ENCODE peak calls at places on chromosomes 4 and X, in eight cellular contexts. P, V, Q, U, E, Y, O and J are unnamed samples. For H3K4me1 and H3K27me3, the result is how much of the 10 kb centered on the place peaks cover.

GRCh38 chr4:157687971-157688370 is 467.4 kb downstream of the GRIA2 start:
- DNase-seq in U (no peak), O (no peak), Y (no peak), V (no peak), Q (no peak), E (no peak), P (no peak), J (no peak)

GRCh38 chr4:16199132-16199531 is 27.1 kb downstream of the TAPT1 start:
- DNase-seq in Y (no peak), V (no peak), P (no peak), Q (no peak), O (no peak), U (peak), E (peak), J (no peak)

GRCh38 chr4:6548201-6548881 is 26.6 kb upstream of the MAN2B2 start:
- DNase-seq in U (no peak), Q (no peak), Y (no peak), O (no peak), E (no peak), P (no peak), V (no peak), J (no peak)

GRCh38 chrX:101550825-101551767 is 749 bp downstream of the ARMCX1 start:
- DNase-seq in Q (peak), V (peak), U (peak), O (peak), Y (peak), E (no peak), P (peak), J (no peak)

GRCh38 chrX:128781506-128781905 is 729.3 kb upstream of the ACTRT1 start:
- DNase-seq in P (no peak), E (peak), O (no peak), Y (peak), U (no peak), V (peak), Q (no peak), J (peak)

GRCh38 chrX:123975180-123975579 is 13.7 kb downstream of the STAG2 start:
- DNase-seq in P (no peak), U (peak), Q (no peak), V (no peak), O (no peak), E (no peak), Y (peak), J (no peak)

GRCh38 chr4:147707892-147708672 is 23.8 kb upstream of the ARHGAP10 start:
- DNase-seq in P (no peak), U (no peak), O (no peak), Y (peak), E (peak), Q (no peak), V (peak), J (peak)

GRCh38 chr4:74133786-74134499 is 24.0 kb upstream of the MTHFD2L start:
- DNase-seq in U (peak), E (peak), P (peak), V (peak), Q (peak), Y (peak), O (peak), J (peak)

GRCh38 chr4:173494013-173494970 is 35.7 kb downstream of the HAND2 start:
- DNase-seq in P (peak), Y (peak), Q (peak), O (peak), U (peak), V (peak), E (peak), J (peak)

GRCh38 chrX:3960952-3961351 is 247.5 kb upstream of the PRKX start:
- DNase-seq in Y (no peak), E (no peak), U (no peak), O (no peak), Q (no peak), P (no peak), V (no peak), J (no peak)

GRCh38 chr4:42452823-42453222 is 55.5 kb downstream of the SHISA3 start:
- DNase-seq in U (no peak), E (no peak), Y (peak), V (no peak), Q (no peak), O (no peak), P (no peak), J (no peak)

GRCh38 chr4:127997534-127998388 is 32.6 kb downstream of the ABHD18 start:
- DNase-seq in Y (peak), V (no peak), U (peak), O (no peak), E (peak), P (no peak), Q (no peak), J (no peak)

GRCh38 chr4:76993787-76994641 is 44.5 kb downstream of the SEPTIN11 start:
- DNase-seq in P (no peak), O (no peak), U (no peak), Q (no peak), V (no peak), Y (peak), E (peak), J (peak)

GRCh38 chrX:47226071-47226470 is 6.7 kb upstream of the USP11 start:
- DNase-seq in Q (no peak), V (no peak), E (no peak), P (no peak), Y (no peak), O (peak), U (no peak), J (no peak)

GRCh38 chr4:48262926-48263325 is 6.7 kb downstream of the TEC start:
- DNase-seq in U (peak), V (no peak), O (no peak), P (no peak), Q (no peak), Y (peak), E (no peak), J (no peak)

GRCh38 chr4:47478799-47479198 is 6.3 kb upstream of the ATP10D start:
- DNase-seq in E (no peak), O (no peak), Y (no peak), Q (no peak), V (no peak), U (no peak), P (no peak), J (no peak)

GRCh38 chr4:5051692-5052423 is 578 bp downstream of the STK32B start:
- DNase-seq in V (no peak), U (peak), Q (peak), O (no peak), Y (no peak), E (no peak), P (peak), J (no peak)

GRCh38 chr4:76384052-76384451 is 36.9 kb downstream of the CCDC158 start:
- DNase-seq in Y (no peak), E (no peak), V (no peak), U (no peak), O (no peak), Q (no peak), P (no peak), J (no peak)

GRCh38 chr4:74320559-74321118 is 12.4 kb downstream of the EPGN start:
- DNase-seq in V (peak), E (peak), U (peak), Y (peak), O (peak), Q (no peak), P (no peak), J (peak)

GRCh38 chr4:124318292-124318691 is 394.2 kb downstream of the ANKRD50 start:
- DNase-seq in P (no peak), E (no peak), O (no peak), U (no peak), Q (no peak), Y (no peak), V (no peak), J (no peak)

GRCh38 chr4:127049506-127049905 is 583.3 kb upstream of the INTU start:
- DNase-seq in Q (no peak), U (peak), V (no peak), Y (no peak), E (no peak), O (no peak), P (no peak), J (no peak)

GRCh38 chrX:9467751-9468150 is 2.9 kb downstream of the TBL1X start:
- DNase-seq in O (no peak), Q (no peak), P (no peak), Y (no peak), E (no peak), V (no peak), U (no peak), J (no peak)

GRCh38 chrX:148695362-148695761 is 194.9 kb downstream of the AFF2 start:
- DNase-seq in V (no peak), O (no peak), Q (no peak), E (no peak), P (no peak), U (no peak), Y (no peak), J (no peak)

GRCh38 chrX:38166478-38167083 is 54.1 kb downstream of the SRPX start:
- DNase-seq in P (no peak), E (peak), V (peak), Q (no peak), Y (peak), U (no peak), O (no peak), J (peak)

GRCh38 chr4:109398928-109399327 is 34.7 kb upstream of the SEC24B start:
- DNase-seq in P (no peak), Q (no peak), V (no peak), U (no peak), O (no peak), Y (no peak), E (no peak), J (no peak)

GRCh38 chr4:38266616-38267015 is 306.4 kb downstream of the PTTG2 start:
- DNase-seq in Y (no peak), Q (no peak), P (no peak), V (peak), U (peak), O (no peak), E (no peak), J (no peak)

GRCh38 chrX:13469963-13470679 is 99.3 kb upstream of the EGFL6 start:
- DNase-seq in Y (no peak), P (no peak), U (peak), Q (no peak), O (no peak), V (no peak), E (no peak), J (no peak)

GRCh38 chr4:77821775-77822174 is 2.6 kb upstream of the CNOT6L start:
- DNase-seq in Q (no peak), O (no peak), P (no peak), U (no peak), Y (peak), V (no peak), E (peak), J (peak)

GRCh38 chr4:73978886-73979285 is 2.9 kb downstream of the PF4 start:
- DNase-seq in U (peak), Y (no peak), V (no peak), E (no peak), P (no peak), Q (no peak), O (no peak), J (no peak)

GRCh38 chr4:89307446-89308160 is at the start of gene GPRIN3:
- DNase-seq in V (peak), O (peak), P (peak), Y (peak), E (peak), Q (peak), U (peak), J (peak)

DNA sequence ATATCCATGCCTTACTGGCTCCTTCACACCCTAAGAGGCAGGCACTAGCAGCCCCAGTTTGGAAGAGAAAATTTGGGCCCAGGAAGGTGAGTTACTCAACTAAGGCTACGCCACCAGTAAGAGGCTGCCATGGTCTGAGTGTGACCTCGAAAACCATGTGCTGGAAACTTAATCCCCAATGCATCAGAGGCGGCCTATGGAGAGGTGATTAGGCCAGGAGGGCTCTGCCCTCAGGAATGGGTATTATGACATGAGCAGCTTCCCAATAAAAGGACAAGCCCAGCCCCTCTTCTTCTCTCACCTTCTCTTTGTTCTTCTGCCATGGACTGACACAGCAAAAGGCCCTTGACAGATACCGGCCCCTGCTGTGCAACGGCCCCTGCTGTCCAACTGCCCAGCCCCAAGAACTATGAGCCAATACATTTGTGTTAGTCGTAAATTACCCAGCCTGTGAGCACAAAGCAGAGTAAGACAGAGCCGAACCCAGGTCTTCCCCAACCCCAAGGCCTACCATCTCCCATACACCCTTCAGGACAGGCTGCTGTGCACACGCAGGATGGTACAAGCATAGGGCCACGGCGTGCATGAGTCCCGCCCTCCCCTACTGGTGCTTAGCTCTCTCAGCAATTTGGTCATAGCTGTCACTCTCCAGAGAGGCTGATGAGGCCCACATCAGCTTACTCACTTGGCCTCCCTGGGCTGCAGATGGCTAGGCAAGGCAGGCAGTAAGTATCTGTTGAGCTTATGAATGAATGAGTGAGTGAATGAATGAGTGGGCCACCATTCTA is 14.2 kb downstream of the WDR1 start:
- DNase-seq in U (no peak), E (no peak), Y (no peak), Q (no peak), P (no peak), V (no peak), O (no peak), J (no peak)
- H3K27ac ChIP-seq in U (no peak), E (no peak), Y (no peak), Q (no peak), P (peak), V (peak), O (no peak), J (peak)

GRCh38 chr4:105455998-105456397 is 17.9 kb downstream of the PPA2 start:
- DNase-seq in Y (no peak), V (no peak), O (no peak), E (peak), Q (no peak), U (peak), P (no peak), J (no peak)

GRCh38 chr4:105455182-105455581 is 18.7 kb downstream of the PPA2 start:
- DNase-seq in E (no peak), U (no peak), Y (no peak), O (no peak), Q (no peak), P (no peak), V (no peak), J (no peak)

GRCh38 chr4:105461221-105462041 is 12.4 kb downstream of the PPA2 start:
- DNase-seq in U (peak), Y (no peak), Q (no peak), P (no peak), E (peak), V (no peak), O (no peak), J (no peak)

GRCh38 chr4:105460306-105460705 is 13.6 kb downstream of the PPA2 start:
- DNase-seq in Y (no peak), U (no peak), E (no peak), P (no peak), V (no peak), Q (no peak), O (no peak), J (no peak)

DNA sequence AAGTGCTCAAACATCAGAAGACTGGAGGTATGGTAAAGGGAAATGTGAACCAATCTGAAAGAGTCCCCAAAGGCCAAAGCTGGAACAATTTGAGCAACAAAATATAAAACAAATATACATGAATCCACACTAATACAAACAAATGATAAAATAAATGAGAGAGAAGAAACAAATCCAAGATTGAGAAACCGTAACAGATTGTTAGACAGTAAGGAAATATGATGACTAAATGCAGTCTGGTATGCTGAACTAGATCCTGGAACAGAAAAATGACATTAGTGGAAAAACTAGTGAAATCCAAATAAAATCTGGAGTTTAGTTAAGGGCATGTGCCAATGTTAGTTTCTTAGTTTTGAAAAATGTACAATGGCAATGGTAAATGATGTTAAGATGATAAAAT is 15.9 kb downstream of the PPA2 start:
- DNase-seq in Y (no peak), Q (no peak), P (no peak), O (no peak), E (no peak), U (peak), V (no peak), J (no peak)
- H3K4me1 ChIP-seq in Y (under half), Q (under half), P (under half), O (under half), E (half or more), U (under half), V (under half), J (under half)

GRCh38 chr4:27082786-27083185 is 222.1 kb downstream of the STIM2 start:
- DNase-seq in O (no peak), Q (no peak), Y (no peak), V (peak), U (no peak), P (no peak), E (no peak), J (no peak)
- H3K27me3 ChIP-seq in O (under half), Q (under half), Y (under half), V (under half), U (under half), P (under half), E (under half), J (under half)

DNA sequence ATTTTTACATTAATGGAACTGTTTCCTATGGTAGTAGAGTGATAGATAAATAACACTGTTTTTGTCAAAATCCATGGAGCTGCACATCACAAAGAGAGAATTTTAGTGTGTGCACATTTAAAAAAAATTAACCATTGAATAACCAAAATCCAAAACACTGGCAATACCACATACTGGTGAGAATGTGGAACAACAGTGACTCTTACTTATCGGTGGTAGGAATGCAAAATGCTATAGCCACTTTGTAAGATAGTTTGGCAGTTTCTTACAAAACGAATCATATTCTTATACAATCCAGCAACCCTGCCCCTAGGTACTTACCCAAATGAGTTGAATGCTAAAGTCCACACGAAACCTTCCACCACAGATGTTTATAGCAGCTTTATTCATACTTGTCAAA is 229.6 kb upstream of the GPR101 start:
- DNase-seq in E (no peak), P (no peak), V (no peak), U (no peak), Q (no peak), Y (no peak), O (no peak), J (no peak)
- H3K27ac ChIP-seq in E (no peak), P (no peak), V (no peak), U (no peak), Q (no peak), Y (no peak), O (no peak), J (no peak)

DNA sequence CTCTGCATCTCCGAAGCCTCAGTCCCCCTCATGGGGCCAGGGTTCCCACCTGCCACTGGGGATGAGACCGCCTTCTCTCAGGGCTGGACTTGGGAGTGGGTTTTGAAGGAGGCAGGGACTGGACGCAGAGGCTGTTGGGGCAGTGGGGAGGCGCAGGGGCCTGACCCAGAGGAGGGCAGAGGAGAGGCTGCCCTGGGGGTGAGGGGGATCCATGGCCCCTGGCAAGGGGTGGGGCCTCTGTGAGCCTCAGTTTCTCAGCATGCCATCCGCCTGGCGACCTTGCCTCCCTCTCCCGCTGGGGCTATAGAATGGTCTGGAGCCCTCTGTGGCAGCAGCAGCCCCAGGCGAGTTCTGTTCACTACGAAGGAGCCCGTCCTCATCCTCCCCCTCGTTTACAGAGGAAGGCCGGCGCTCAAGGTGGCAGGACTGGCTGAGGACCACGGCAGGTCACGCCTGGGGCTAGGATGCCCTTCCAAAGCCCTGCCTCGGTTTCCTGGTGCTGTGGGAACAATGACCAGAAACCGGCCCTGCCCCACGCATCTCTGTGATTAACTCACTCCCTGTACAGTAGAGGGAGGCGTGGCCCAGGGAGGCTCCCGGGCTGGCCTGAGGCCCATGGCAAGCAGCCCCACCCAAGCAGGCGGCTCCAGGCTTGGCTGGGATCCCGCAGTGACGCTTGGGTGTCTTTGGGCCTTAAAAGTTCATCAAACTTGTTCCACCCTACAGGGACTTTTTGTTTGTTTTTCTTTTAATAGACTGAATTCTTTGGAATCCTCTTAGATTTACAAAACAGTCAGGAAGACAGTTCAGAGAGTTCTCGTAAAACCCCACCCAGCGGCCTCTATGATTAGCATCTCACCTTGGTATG is 16.0 kb upstream of the SH3TC1 start:
- DNase-seq in V (peak), E (no peak), U (peak), Y (peak), P (peak), O (peak), Q (peak), J (no peak)
- H3K4me1 ChIP-seq in V (under half), E (under half), U (under half), Y (under half), P (under half), O (under half), Q (under half), J (under half)

GRCh38 chrX:107505223-107505622 is 55.8 kb downstream of the FRMPD3 start:
- DNase-seq in P (no peak), V (no peak), U (no peak), O (no peak), E (no peak), Y (no peak), Q (no peak), J (no peak)

GRCh38 chrX:107506596-107507031 is 57.2 kb downstream of the FRMPD3 start:
- DNase-seq in O (no peak), U (no peak), Q (no peak), V (no peak), P (no peak), Y (no peak), E (no peak), J (no peak)

GRCh38 chrX:107507744-107508117 is 58.3 kb downstream of the FRMPD3 start:
- DNase-seq in V (no peak), P (no peak), Y (no peak), O (no peak), E (no peak), Q (no peak), U (no peak), J (no peak)

GRCh38 chrX:107507093-107507743 is 57.8 kb downstream of the FRMPD3 start:
- DNase-seq in P (no peak), Y (no peak), U (no peak), Q (no peak), E (no peak), O (no peak), V (no peak), J (no peak)

GRCh38 chrX:107503996-107504395 is 54.5 kb downstream of the FRMPD3 start:
- DNase-seq in Y (no peak), U (no peak), V (no peak), Q (no peak), O (no peak), P (no peak), E (no peak), J (no peak)
- H3K27me3 ChIP-seq in Y (under half), U (under half), V (under half), Q (under half), O (under half), P (under half), E (under half), J (under half)